ENCODE peak calls at places on chromosomes 6 and 20, in seven cellular contexts. One of them, this sample, is unnamed.

GRCh38 chr6:135146160-135146920 is 34.8 kb upstream of the MYB start:
- DNase-seq in IMR-90: peak; percentile 80
- DNase-seq in pancreas: no peak
- DNase-seq in cardiac muscle cell: no peak
- DNase-seq in body of pancreas: no peak
- DNase-seq in heart left ventricle: no peak
- DNase-seq in left lung: no peak
- DNase-seq in this sample: no peak

GRCh38 chr6:11667876-11668275 is 110.7 kb downstream of the ADTRP start:
- DNase-seq in IMR-90: no peak
- DNase-seq in pancreas: no peak
- DNase-seq in cardiac muscle cell: no peak
- DNase-seq in body of pancreas: no peak
- DNase-seq in heart left ventricle: no peak
- DNase-seq in left lung: no peak
- DNase-seq in this sample: no peak

GRCh38 chr6:124660185-124660584 is 302.1 kb upstream of the RNF217 start:
- DNase-seq in IMR-90: no peak
- DNase-seq in pancreas: no peak
- DNase-seq in cardiac muscle cell: no peak
- DNase-seq in body of pancreas: no peak
- DNase-seq in heart left ventricle: no peak
- DNase-seq in left lung: no peak
- DNase-seq in this sample: no peak

GRCh38 chr6:52146851-52147445 is 39.2 kb upstream of the IL17A start:
- DNase-seq in IMR-90: no peak
- DNase-seq in pancreas: no peak
- DNase-seq in cardiac muscle cell: no peak
- DNase-seq in body of pancreas: no peak
- DNase-seq in heart left ventricle: no peak
- DNase-seq in left lung: no peak
- DNase-seq in this sample: no peak

GRCh38 chr6:7313505-7314165 is 636 bp upstream of the SSR1 start:
- DNase-seq in IMR-90: no peak
- DNase-seq in pancreas: no peak
- DNase-seq in cardiac muscle cell: no peak
- DNase-seq in body of pancreas: no peak
- DNase-seq in heart left ventricle: no peak
- DNase-seq in left lung: no peak
- DNase-seq in this sample: no peak

GRCh38 chr6:90849686-90850085 is 262.8 kb upstream of the MAP3K7 start:
- DNase-seq in IMR-90: no peak
- DNase-seq in pancreas: no peak
- DNase-seq in cardiac muscle cell: no peak
- DNase-seq in body of pancreas: no peak
- DNase-seq in heart left ventricle: no peak
- DNase-seq in left lung: no peak
- DNase-seq in this sample: no peak

GRCh38 chr6:157550114-157550989 is 169.4 kb downstream of the ZDHHC14 start:
- DNase-seq in IMR-90: no peak
- DNase-seq in pancreas: no peak
- DNase-seq in cardiac muscle cell: no peak
- DNase-seq in body of pancreas: no peak
- DNase-seq in heart left ventricle: no peak
- DNase-seq in left lung: no peak
- DNase-seq in this sample: peak; percentile 6

GRCh38 chr6:89859744-89860143 is 30.1 kb downstream of the CASP8AP2 start:
- DNase-seq in IMR-90: no peak
- DNase-seq in pancreas: no peak
- DNase-seq in cardiac muscle cell: no peak
- DNase-seq in body of pancreas: no peak
- DNase-seq in heart left ventricle: no peak
- DNase-seq in left lung: no peak
- DNase-seq in this sample: no peak

GRCh38 chr6:145530454-145530853 is 204.9 kb downstream of the EPM2A start:
- DNase-seq in IMR-90: no peak
- DNase-seq in pancreas: no peak
- DNase-seq in cardiac muscle cell: no peak
- DNase-seq in body of pancreas: no peak
- DNase-seq in heart left ventricle: no peak
- DNase-seq in left lung: no peak
- DNase-seq in this sample: no peak

GRCh38 chr20:36213362-36213761 is 22.9 kb upstream of the AAR2 start:
- DNase-seq in IMR-90: no peak
- DNase-seq in pancreas: no peak
- DNase-seq in cardiac muscle cell: no peak
- DNase-seq in body of pancreas: no peak
- DNase-seq in heart left ventricle: no peak
- DNase-seq in left lung: no peak
- DNase-seq in this sample: no peak

GRCh38 chr6:3517350-3517749 is 60.5 kb upstream of the SLC22A23 start:
- DNase-seq in IMR-90: peak; percentile 95
- DNase-seq in pancreas: no peak
- DNase-seq in cardiac muscle cell: no peak
- DNase-seq in body of pancreas: no peak
- DNase-seq in heart left ventricle: no peak
- DNase-seq in left lung: no peak
- DNase-seq in this sample: no peak

GRCh38 chr6:10413850-10414765 is 766 bp downstream of the TFAP2A start:
- DNase-seq in IMR-90: no peak
- DNase-seq in pancreas: no peak
- DNase-seq in cardiac muscle cell: no peak
- DNase-seq in body of pancreas: no peak
- DNase-seq in heart left ventricle: no peak
- DNase-seq in left lung: no peak
- DNase-seq in this sample: no peak

GRCh38 chr6:63636516-63636968 is 940 bp downstream of the PHF3 start:
- DNase-seq in IMR-90: peak; percentile 19
- DNase-seq in pancreas: no peak
- DNase-seq in cardiac muscle cell: peak; percentile 55
- DNase-seq in body of pancreas: peak; percentile 57
- DNase-seq in heart left ventricle: peak; percentile 59
- DNase-seq in left lung: peak; percentile 71
- DNase-seq in this sample: peak; percentile 77

GRCh38 chr6:159174263-159174974 is 5.2 kb downstream of the FNDC1 start:
- DNase-seq in IMR-90: peak; percentile 63
- DNase-seq in pancreas: peak; percentile 65
- DNase-seq in cardiac muscle cell: peak; percentile 78
- DNase-seq in body of pancreas: peak; percentile 70
- DNase-seq in heart left ventricle: peak; percentile 85
- DNase-seq in left lung: peak; percentile 76
- DNase-seq in this sample: peak; percentile 77

GRCh38 chr6:111481836-111482235 is 1.2 kb downstream of the REV3L start:
- DNase-seq in IMR-90: peak; percentile 11
- DNase-seq in pancreas: no peak
- DNase-seq in cardiac muscle cell: peak; percentile 28
- DNase-seq in body of pancreas: no peak
- DNase-seq in heart left ventricle: no peak
- DNase-seq in left lung: no peak
- DNase-seq in this sample: no peak

GRCh38 chr6:141335476-141335875 is 797.2 kb upstream of the GJE1 start:
- DNase-seq in IMR-90: no peak
- DNase-seq in pancreas: no peak
- DNase-seq in cardiac muscle cell: no peak
- DNase-seq in body of pancreas: no peak
- DNase-seq in heart left ventricle: no peak
- DNase-seq in left lung: no peak
- DNase-seq in this sample: no peak

DNA sequence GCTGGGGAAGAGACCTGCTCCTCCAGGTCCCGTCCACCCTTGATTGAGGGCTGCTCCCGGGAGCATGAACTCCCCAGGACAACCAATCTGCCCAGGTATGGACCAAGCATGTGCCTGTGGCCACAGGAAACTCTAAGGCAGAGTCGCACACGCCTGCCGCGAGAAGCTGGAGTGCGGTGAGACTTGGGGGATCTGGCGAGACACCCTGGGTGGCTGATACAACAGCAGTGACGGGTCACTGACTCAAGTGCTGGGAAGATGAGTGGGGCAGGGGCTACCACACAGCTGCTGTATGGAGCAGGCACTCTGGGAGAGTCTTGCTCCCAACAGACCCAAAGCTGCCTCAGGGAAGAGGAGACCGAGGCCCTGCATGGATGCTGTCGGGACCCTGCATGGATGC is 40.1 kb downstream of the BFSP1 start:
- DNase-seq in IMR-90: no peak
- DNase-seq in pancreas: no peak
- DNase-seq in cardiac muscle cell: no peak
- DNase-seq in body of pancreas: no peak
- DNase-seq in heart left ventricle: no peak
- DNase-seq in left lung: no peak
- DNase-seq in this sample: no peak
- H3K27ac ChIP-seq in IMR-90: no peak overlapping the region
- H3K27ac ChIP-seq in pancreas: no peak overlapping the region
- H3K27ac ChIP-seq in cardiac muscle cell: no peak overlapping the region
- H3K27ac ChIP-seq in body of pancreas: no peak overlapping the region
- H3K27ac ChIP-seq in heart left ventricle: no peak overlapping the region
- H3K27ac ChIP-seq in left lung: no peak overlapping the region
- H3K27ac ChIP-seq in this sample: no peak overlapping the region

DNA sequence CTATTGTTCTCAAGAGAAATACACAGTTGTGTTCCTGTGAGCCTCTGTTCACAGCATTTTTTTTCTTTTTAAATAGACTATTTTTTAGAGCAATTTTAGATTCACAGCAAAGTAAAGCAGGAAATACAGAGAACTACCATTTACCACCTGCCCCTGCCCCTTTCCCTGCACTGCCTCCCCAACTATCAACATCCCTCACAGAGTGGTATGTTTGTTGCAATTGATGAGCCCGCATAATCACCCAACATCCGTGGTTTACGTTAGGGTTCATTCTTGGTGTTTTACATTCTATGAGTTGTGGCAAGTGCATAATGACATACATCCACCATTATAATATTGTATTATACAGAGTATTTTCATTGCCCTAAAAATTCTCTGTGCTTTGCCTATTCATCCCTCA is 71.5 kb upstream of the TNFAIP3 start:
- DNase-seq in IMR-90: no peak
- DNase-seq in pancreas: no peak
- DNase-seq in cardiac muscle cell: no peak
- DNase-seq in body of pancreas: no peak
- DNase-seq in heart left ventricle: no peak
- DNase-seq in left lung: no peak
- DNase-seq in this sample: no peak
- H3K4me1 ChIP-seq in IMR-90: no peaks in the 10 kb centered on the region
- H3K4me1 ChIP-seq in pancreas: no peaks in the 10 kb centered on the region
- H3K4me1 ChIP-seq in cardiac muscle cell: peaks cover 7% of the 10 kb centered on the region
- H3K4me1 ChIP-seq in body of pancreas: no peaks in the 10 kb centered on the region
- H3K4me1 ChIP-seq in heart left ventricle: no peaks in the 10 kb centered on the region
- H3K4me1 ChIP-seq in left lung: peaks cover 36% of the 10 kb centered on the region
- H3K4me1 ChIP-seq in this sample: no peaks in the 10 kb centered on the region

GRCh38 chr6:31664790-31665500 is at the start of gene GPANK1:
- DNase-seq in IMR-90: peak; percentile 94
- DNase-seq in pancreas: peak; percentile 83
- DNase-seq in cardiac muscle cell: peak; percentile 92
- DNase-seq in body of pancreas: peak; percentile 87
- DNase-seq in heart left ventricle: peak; percentile 91
- DNase-seq in left lung: peak; percentile 93
- DNase-seq in this sample: peak; percentile 97
- H3K27ac ChIP-seq in IMR-90: peak within 1 kb of the TSS; percentile 87
- H3K27ac ChIP-seq in pancreas: peak within 1 kb of the TSS; percentile 90
- H3K27ac ChIP-seq in cardiac muscle cell: peak within 1 kb of the TSS; percentile 95
- H3K27ac ChIP-seq in body of pancreas: peak within 1 kb of the TSS; percentile 82
- H3K27ac ChIP-seq in heart left ventricle: peak within 1 kb of the TSS; percentile 96
- H3K27ac ChIP-seq in left lung: peak within 1 kb of the TSS; percentile 94
- H3K27ac ChIP-seq in this sample: peak within 1 kb of the TSS; percentile 93

GRCh38 chr20:1336699-1337387 is 7.9 kb upstream of the SDCBP2 start:
- DNase-seq in IMR-90: no peak
- DNase-seq in pancreas: peak; percentile 69
- DNase-seq in cardiac muscle cell: no peak
- DNase-seq in body of pancreas: peak; percentile 45
- DNase-seq in heart left ventricle: peak; percentile 91
- DNase-seq in left lung: peak; percentile 75
- DNase-seq in this sample: peak; percentile 83
- H3K4me1 ChIP-seq in IMR-90: peaks cover 14% of the 10 kb centered on the region
- H3K4me1 ChIP-seq in pancreas: no peaks in the 10 kb centered on the region
- H3K4me1 ChIP-seq in cardiac muscle cell: peaks cover 5% of the 10 kb centered on the region
- H3K4me1 ChIP-seq in body of pancreas: peaks cover 18% of the 10 kb centered on the region
- H3K4me1 ChIP-seq in heart left ventricle: peaks cover 21% of the 10 kb centered on the region
- H3K4me1 ChIP-seq in left lung: peaks cover 58% of the 10 kb centered on the region
- H3K4me1 ChIP-seq in this sample: peaks cover 14% of the 10 kb centered on the region